ENCODE peak calls at places on chromosomes 1 and 21, in six cellular contexts. Q, Y, O, U, C and G are unnamed samples.

GRCh38 chr1:154847891-154848290 is 22.2 kb downstream of the KCNN3 start:
- DNase-seq in Q (no peak), Y (no peak), O (peak; percentile 92), U (no peak), C (no peak), G (no peak)

GRCh38 chr1:2283991-2284895 is 56.1 kb downstream of the SKI start:
- DNase-seq in Q (no peak), Y (no peak), O (no peak), U (no peak), C (no peak), G (peak; percentile 15)

GRCh38 chr1:109619655-109620395 is at the start of gene AMPD2:
- DNase-seq in Q (peak; percentile 48), Y (peak; percentile 97), O (peak; percentile 90), U (peak; percentile 84), C (peak; percentile 87), G (peak; percentile 69)

GRCh38 chr1:24481098-24481497 is 21.5 kb upstream of the RCAN3 start:
- DNase-seq in Q (peak; percentile 40), Y (no peak), O (no peak), U (peak; percentile 66), C (no peak), G (no peak)

GRCh38 chr1:59331686-59332085 is 34.8 kb downstream of the FGGY start:
- DNase-seq in Q (no peak), Y (no peak), O (no peak), U (no peak), C (no peak), G (no peak)

GRCh38 chr1:239682945-239683344 is 296.6 kb downstream of the CHRM3 start:
- DNase-seq in Q (no peak), Y (no peak), O (no peak), U (no peak), C (no peak), G (no peak)

GRCh38 chr21:25660233-25660632 is 21.2 kb downstream of the JAM2 start:
- DNase-seq in Q (no peak), Y (no peak), O (no peak), U (no peak), C (no peak), G (no peak)

GRCh38 chr1:1777510-1777909 is 760 bp downstream of the NADK start:
- DNase-seq in Q (no peak), Y (no peak), O (peak; percentile 47), U (no peak), C (no peak), G (no peak)

GRCh38 chr1:56688522-56689026 is 43.5 kb downstream of the PRKAA2 start:
- DNase-seq in Q (peak; percentile 1), Y (no peak), O (no peak), U (no peak), C (no peak), G (peak; percentile 96)

GRCh38 chr21:45302082-45303061 is 14.7 kb upstream of the POFUT2 start:
- DNase-seq in Q (no peak), Y (no peak), O (no peak), U (no peak), C (no peak), G (no peak)

GRCh38 chr1:16175610-16176553 is 20.0 kb upstream of the EPHA2 start:
- DNase-seq in Q (no peak), Y (peak; percentile 61), O (peak; percentile 84), U (no peak), C (no peak), G (no peak)

GRCh38 chr1:166172106-166172505 is 5.3 kb upstream of the FAM78B start:
- DNase-seq in Q (no peak), Y (no peak), O (no peak), U (no peak), C (no peak), G (no peak)
- TF ChIP-seq GABPA in Q (no peak), Y (no peak), O (no peak), U (no peak), C (no peak), G (no peak)

GRCh38 chr21:42013338-42013737 is 3.2 kb upstream of the ZBTB21 start:
- DNase-seq in Q (no peak), Y (no peak), O (no peak), U (no peak), C (no peak), G (no peak)

GRCh38 chr21:42013901-42014300 is 3.7 kb upstream of the ZBTB21 start:
- DNase-seq in Q (no peak), Y (no peak), O (no peak), U (no peak), C (no peak), G (no peak)

GRCh38 chr21:42010507-42011493 is 640 bp upstream of the ZBTB21 start:
- DNase-seq in Q (no peak), Y (peak; percentile 69), O (peak; percentile 73), U (no peak), C (no peak), G (peak; percentile 20)

GRCh38 chr21:42012344-42012743 is 2.2 kb upstream of the ZBTB21 start:
- DNase-seq in Q (no peak), Y (no peak), O (no peak), U (no peak), C (no peak), G (no peak)

GRCh38 chr21:42012763-42013329 is 2.7 kb upstream of the ZBTB21 start:
- DNase-seq in Q (no peak), Y (no peak), O (no peak), U (no peak), C (peak; percentile 20), G (no peak)
- TF ChIP-seq GABPA in Q (no peak), Y (no peak), O (no peak), U (no peak), C (no peak), G (no peak)

DNA sequence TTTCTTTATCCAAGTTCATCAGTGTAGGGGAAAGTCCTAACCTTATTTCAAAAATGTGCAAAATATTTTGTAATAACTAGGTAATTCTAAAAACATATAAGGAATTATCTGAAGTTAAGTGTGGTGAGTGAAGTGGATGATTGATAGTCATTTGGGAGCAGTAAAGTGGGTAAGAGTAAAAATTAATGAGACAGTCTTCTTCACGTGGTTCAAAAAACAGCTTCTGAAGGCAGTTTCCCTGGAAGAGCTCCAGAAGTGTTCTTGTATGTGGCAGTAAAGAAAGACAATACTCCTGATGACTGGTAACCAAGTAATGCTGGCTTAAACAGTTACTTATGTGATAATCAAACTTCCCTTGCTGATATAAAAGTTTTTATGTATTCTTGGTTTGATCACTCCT is 50.3 kb downstream of the LEPR start:
- DNase-seq in Q (no peak), Y (no peak), O (no peak), U (no peak), C (no peak), G (no peak)
- TF ChIP-seq GABPA in Q (no peak), Y (no peak), O (no peak), U (no peak), C (no peak), G (no peak)

DNA sequence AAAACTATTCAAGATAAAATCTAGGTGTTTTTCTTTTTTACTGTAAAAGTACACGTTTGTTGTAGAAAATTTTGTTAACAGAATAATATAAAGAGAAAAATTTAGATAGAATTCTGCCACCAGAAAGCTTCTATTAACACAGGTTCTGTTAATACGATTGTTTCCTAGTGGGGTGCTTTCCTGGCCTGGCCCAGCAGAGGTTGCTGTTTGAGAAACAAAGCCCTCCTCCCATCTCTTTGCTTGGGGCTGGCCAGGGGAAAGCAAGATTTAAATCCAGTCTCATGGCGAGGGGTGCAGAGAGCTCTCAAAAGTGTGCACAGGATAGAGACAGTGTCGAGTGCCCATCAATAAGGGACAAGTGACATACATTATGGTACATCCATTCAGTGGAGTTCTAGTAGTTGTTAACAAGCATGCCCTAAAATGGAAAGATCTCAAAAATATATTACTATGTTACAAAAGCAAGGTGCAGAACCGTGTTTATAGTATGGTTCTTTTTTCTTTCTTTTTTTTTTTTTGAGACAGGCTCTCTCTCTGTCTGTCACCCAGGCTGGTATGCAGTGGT is 14.6 kb upstream of the ACBD3 start:
- DNase-seq in Q (no peak), Y (no peak), O (no peak), U (no peak), C (no peak), G (no peak)
- TF ChIP-seq GABPA in Q (no peak), Y (no peak), O (no peak), U (no peak), C (no peak), G (no peak)

GRCh38 chr1:10074855-10075418 is 42.2 kb downstream of the UBE4B start:
- DNase-seq in Q (no peak), Y (no peak), O (no peak), U (no peak), C (no peak), G (no peak)

GRCh38 chr1:10068605-10069294 is 36.0 kb downstream of the UBE4B start:
- DNase-seq in Q (no peak), Y (no peak), O (no peak), U (no peak), C (no peak), G (no peak)

GRCh38 chr1:10070206-10070605 is 37.4 kb downstream of the UBE4B start:
- DNase-seq in Q (no peak), Y (no peak), O (no peak), U (no peak), C (no peak), G (no peak)

GRCh38 chr1:10074059-10074854 is 41.5 kb downstream of the UBE4B start:
- DNase-seq in Q (peak; percentile 40), Y (no peak), O (no peak), U (peak; percentile 74), C (no peak), G (no peak)

GRCh38 chr1:10071640-10072039 is 38.9 kb downstream of the UBE4B start:
- DNase-seq in Q (no peak), Y (no peak), O (no peak), U (no peak), C (no peak), G (no peak)
- TF ChIP-seq GABPA in Q (no peak), Y (no peak), O (no peak), U (no peak), C (no peak), G (no peak)

DNA sequence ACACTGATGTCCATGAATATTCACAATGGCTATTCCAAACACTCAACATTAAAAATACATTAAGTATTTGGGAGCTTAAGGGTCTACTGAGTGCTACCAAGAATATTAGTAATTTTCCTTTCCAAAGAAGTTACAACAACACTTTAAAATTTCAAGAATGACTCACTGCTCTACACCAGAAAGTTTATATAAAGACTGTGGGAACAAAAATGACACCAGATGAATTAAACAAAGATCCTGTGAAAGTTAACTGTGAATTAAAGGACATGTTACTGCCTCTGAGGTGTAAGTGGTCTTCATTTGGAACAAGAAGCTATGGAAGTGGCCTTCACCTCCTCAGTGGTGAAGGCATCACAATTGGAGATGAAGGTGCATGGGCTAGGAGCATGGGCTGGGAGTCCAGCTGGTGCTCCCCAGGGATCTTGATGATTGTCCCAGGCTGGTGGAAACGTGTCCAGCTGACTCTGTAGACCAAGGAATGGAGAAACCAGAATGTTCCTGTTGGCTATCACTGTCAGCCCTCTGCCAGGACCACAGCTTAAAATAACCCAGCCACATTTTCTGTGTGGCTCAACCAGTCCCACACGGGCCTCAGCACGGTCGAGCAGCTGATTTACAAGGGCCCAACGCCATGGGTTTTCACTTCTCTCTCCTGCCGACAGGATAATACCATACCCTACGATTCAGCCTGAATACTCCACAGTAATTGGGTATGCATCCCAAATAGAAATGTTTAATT is 28.8 kb downstream of the TAF5L start:
- DNase-seq in Q (no peak), Y (no peak), O (no peak), U (no peak), C (no peak), G (no peak)
- TF ChIP-seq GABPA in Q (no peak), Y (no peak), O (no peak), U (no peak), C (no peak), G (no peak)